ENCODE peak calls at places on chromosomes 1 and 21, in four cellular contexts. W is lung, A is A673, D is kidney. S is an unnamed sample.

GRCh38 chr1:183417691-183418491 is at the start of gene NMNAT2:
- DNase-seq in W (no peak), D (peak; percentile 64), A (peak; percentile 46), S (no peak)

GRCh38 chr21:39452965-39453332 is 1.2 kb downstream of the SH3BGR start:
- DNase-seq in W (no peak), D (no peak), A (no peak), S (no peak)

GRCh38 chr1:222546091-222546490 is 1.8 kb downstream of the HHIPL2 start:
- DNase-seq in A (peak; percentile 6), W (no peak), D (no peak), S (no peak)

GRCh38 chr1:10867914-10868598 is 71.6 kb upstream of the CASZ1 start:
- DNase-seq in A (peak; percentile 45), W (no peak), D (peak; percentile 48), S (no peak)

GRCh38 chr1:33183306-33183705 is 1.5 kb upstream of the TRIM62 start:
- DNase-seq in W (peak; percentile 27), D (no peak), A (no peak), S (no peak)

GRCh38 chr1:207869859-207870258 is 41.1 kb downstream of the CD34 start:
- DNase-seq in W (no peak), D (no peak), A (no peak), S (no peak)

GRCh38 chr1:27086026-27086425 is 68.9 kb downstream of the SLC9A1 start:
- DNase-seq in W (no peak), A (no peak), D (peak; percentile 6), S (no peak)

GRCh38 chr21:14353712-14354111 is 29.2 kb downstream of the HSPA13 start:
- DNase-seq in W (no peak), D (no peak), A (peak; percentile 91), S (no peak)

GRCh38 chr1:7236844-7237515 is 451.7 kb downstream of the CAMTA1 start:
- DNase-seq in W (no peak), A (no peak), D (no peak), S (no peak)

GRCh38 chr1:55750020-55750995 is 535.1 kb upstream of the USP24 start:
- DNase-seq in W (no peak), D (no peak), A (no peak), S (no peak)

GRCh38 chr1:1517973-1518620 is 6.1 kb downstream of the ATAD3A start:
- DNase-seq in W (no peak), D (no peak), A (no peak), S (no peak)

GRCh38 chr1:236830560-236830959 is 35.5 kb downstream of the MTR start:
- DNase-seq in A (no peak), W (no peak), D (no peak), S (no peak)

GRCh38 chr1:179816196-179816960 is 61.2 kb downstream of the TOR1AIP2 start:
- DNase-seq in A (no peak), W (no peak), D (peak; percentile 89), S (no peak)

GRCh38 chr21:45920824-45921600 is 60.6 kb upstream of the COL6A1 start:
- DNase-seq in A (no peak), W (no peak), D (peak; percentile 12), S (no peak)

GRCh38 chr1:115797491-115797890 is 29.0 kb upstream of the CASQ2 start:
- DNase-seq in D (no peak), A (peak; percentile 15), W (no peak), S (no peak)

GRCh38 chr1:41639332-41639936 is 155.0 kb upstream of the EDN2 start:
- DNase-seq in D (no peak), A (peak; percentile 56), W (no peak), S (no peak)

GRCh38 chr21:43993420-43993934 is 18.6 kb upstream of the TRAPPC10 start:
- DNase-seq in D (no peak), W (no peak), A (no peak), S (no peak)

GRCh38 chr21:26966978-26967913 is at the start of gene ADAMTS5:
- DNase-seq in W (no peak), A (peak; percentile 50), D (peak; percentile 87), S (no peak)

GRCh38 chr1:218027152-218027551 is 257.9 kb upstream of the RRP15 start:
- DNase-seq in D (no peak), W (no peak), A (no peak), S (no peak)

GRCh38 chr1:206880310-206880709 is 14.9 kb downstream of the IL20 start:
- DNase-seq in W (no peak), D (no peak), A (no peak), S (no peak)

GRCh38 chr1:155324717-155325595 is 4.3 kb downstream of the RUSC1 start:
- DNase-seq in A (peak; percentile 69), D (peak; percentile 90), W (peak; percentile 60), S (no peak)

GRCh38 chr1:225693085-225693698 is 40.3 kb upstream of the ENAH start:
- DNase-seq in D (no peak), W (no peak), A (no peak), S (no peak)

GRCh38 chr1:61133048-61134019 is 51.0 kb downstream of the NFIA start:
- DNase-seq in D (no peak), A (peak; percentile 42), W (no peak), S (no peak)

GRCh38 chr1:45047032-45047431 is 35.0 kb downstream of the UROD start:
- DNase-seq in W (no peak), A (no peak), D (no peak), S (no peak)

GRCh38 chr1:167863921-167864279 is 50.0 kb downstream of the ADCY10 start:
- DNase-seq in A (no peak), D (no peak), W (no peak), S (no peak)

GRCh38 chr1:91929246-91929645 is 20.0 kb upstream of the BRDT start:
- DNase-seq in A (no peak), D (peak; percentile 79), W (peak; percentile 52), S (no peak)

DNA sequence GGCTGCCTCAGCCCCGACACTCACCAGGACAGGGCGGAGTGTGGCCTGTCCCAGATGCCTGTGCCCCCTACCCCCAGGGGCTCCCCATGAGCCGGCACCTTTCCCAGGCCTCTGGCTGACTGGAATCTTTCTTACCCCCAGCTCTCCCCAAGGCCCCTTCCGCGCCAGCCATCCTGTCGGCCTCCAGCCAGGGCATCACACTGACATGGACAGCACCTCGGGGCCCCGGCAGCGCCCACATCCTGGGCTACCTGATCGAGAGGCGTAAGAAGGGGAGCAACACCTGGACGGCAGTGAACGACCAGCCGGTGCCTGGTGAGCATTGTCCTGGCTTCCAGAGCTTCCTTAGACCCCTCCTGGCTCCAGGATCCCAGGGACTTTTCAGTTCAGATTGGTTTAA is 26.5 kb downstream of the IGFN1 start:
- DNase-seq in D (peak; percentile 45), A (no peak), W (no peak), S (no peak)
- H3K27ac ChIP-seq in D (no peak overlapping the region), A (no peak overlapping the region), W (no peak overlapping the region), S (no peak overlapping the region)

DNA sequence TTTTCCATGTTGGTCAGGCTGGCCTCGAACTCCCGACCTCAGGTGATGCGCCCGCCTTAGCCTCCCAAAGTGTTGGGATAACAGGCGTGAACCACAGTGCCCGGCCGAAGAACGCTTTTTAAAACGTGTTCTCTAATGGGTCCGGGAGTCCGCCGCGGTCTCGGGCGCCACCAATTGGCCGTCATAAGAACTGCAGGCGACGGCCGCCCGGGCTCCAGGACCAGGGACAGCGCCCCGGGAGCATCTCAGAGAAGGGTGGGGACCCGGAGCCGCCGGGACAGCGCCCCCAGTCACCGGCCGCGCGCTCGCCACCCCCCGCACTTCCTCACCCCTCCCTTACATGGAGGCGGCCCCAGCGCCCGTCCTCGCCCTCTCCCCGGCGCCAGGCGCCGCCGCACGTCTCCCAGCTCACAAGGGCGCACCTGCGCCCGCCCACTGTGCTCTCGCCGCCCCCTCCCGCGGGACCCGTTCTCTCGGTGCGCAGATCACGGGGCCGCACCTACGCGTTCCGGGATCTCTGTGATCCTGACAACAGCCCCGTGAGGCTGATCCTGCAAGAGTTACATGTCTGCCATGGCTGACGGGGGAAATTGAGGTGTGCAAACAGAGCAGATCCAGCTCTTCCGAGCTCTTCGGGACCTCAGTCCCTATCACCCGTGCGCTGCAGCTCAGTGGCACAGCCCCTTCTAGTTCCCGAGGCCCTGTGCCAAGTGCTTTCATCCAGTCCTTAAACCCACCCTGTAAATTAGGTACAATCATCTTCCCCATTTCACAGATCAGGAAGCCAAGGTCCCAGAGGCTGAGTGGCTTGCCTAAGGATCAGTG is 9.8 kb downstream of the RAP1GAP start:
- DNase-seq in A (peak; percentile 75), D (peak; percentile 92), W (peak; percentile 82), S (peak; percentile 73)
- H3K4me3 ChIP-seq in A (peak overlapping the region; percentile 29), D (peak overlapping the region; percentile 29), W (no peak overlapping the region), S (peak overlapping the region; percentile 31)

GRCh38 chr1:219993554-219994433 is 52.5 kb downstream of the EPRS1 start:
- DNase-seq in A (no peak), W (no peak), D (no peak), S (no peak)
- H3K27ac ChIP-seq in A (no peak overlapping the region), W (no peak overlapping the region), D (no peak overlapping the region), S (no peak overlapping the region)

GRCh38 chr1:202648822-202649221 is 61.4 kb downstream of the SYT2 start:
- DNase-seq in D (no peak), W (no peak), A (no peak), S (no peak)
- H3K4me3 ChIP-seq in D (no peak overlapping the region), W (no peak overlapping the region), A (no peak overlapping the region), S (no peak overlapping the region)